ENCODE peak calls at places on chromosomes 1 and 21, in seven cellular contexts. Z is H4; S is activated naive CD4-positive, alpha-beta T cell treated with anti-CD3 and anti-CD28 coated beads, Interleukin-2, amount 10 ng/mL, durations not matched to agents 7 days and 5 days; P is HS-5; A is posterior cingulate gyrus; T is RCC 7860; O is brain microvascular endothelial cell. K is an unnamed sample.

GRCh38 chr21:32330784-32331311 is 32.2 kb downstream of the MRAP start:
- DNase-seq in Z (no peak), S (no peak), P (no peak), A (no peak), T (no peak), O (no peak), K (no peak)

GRCh38 chr1:116679091-116679827 is 11.7 kb upstream of the IGSF3 start:
- DNase-seq in Z (no peak), S (no peak), P (no peak), A (no peak), T (no peak), O (no peak), K (no peak)

GRCh38 chr1:40877681-40878080 is 15.5 kb upstream of the CITED4 start:
- DNase-seq in Z (peak; percentile 97), S (no peak), P (peak; percentile 71), A (no peak), T (peak; percentile 95), O (peak; percentile 88), K (no peak)

GRCh38 chr1:4023678-4024077 is 123.6 kb upstream of the C1orf174 start:
- DNase-seq in Z (no peak), S (no peak), P (no peak), A (no peak), T (no peak), O (no peak), K (no peak)

GRCh38 chr1:18693256-18694098 is 62.8 kb downstream of the PAX7 start:
- DNase-seq in Z (peak; percentile 32), S (no peak), P (no peak), A (no peak), T (no peak), O (no peak), K (no peak)

GRCh38 chr1:99963041-99963795 is 6.6 kb upstream of the SLC35A3 start:
- DNase-seq in Z (no peak), S (no peak), P (peak; percentile 46), A (no peak), T (peak; percentile 43), O (peak; percentile 19), K (no peak)

GRCh38 chr1:212607206-212607923 is 1.2 kb upstream of the ATF3 start:
- DNase-seq in Z (no peak), S (peak; percentile 54), P (no peak), A (no peak), T (no peak), O (no peak), K (no peak)

GRCh38 chr21:42016364-42016985 is 6.3 kb upstream of the ZBTB21 start:
- DNase-seq in Z (no peak), S (no peak), P (no peak), A (no peak), T (no peak), O (no peak), K (no peak)

GRCh38 chr1:85665932-85666331 is 42.3 kb downstream of the ZNHIT6 start:
- DNase-seq in Z (no peak), S (no peak), P (no peak), A (no peak), T (no peak), O (no peak), K (no peak)

GRCh38 chr1:219143735-219144134 is 29.9 kb upstream of the LYPLAL1 start:
- DNase-seq in Z (no peak), S (no peak), P (peak; percentile 24), A (no peak), T (peak; percentile 7), O (peak; percentile 12), K (no peak)

GRCh38 chr1:228048659-228049333 is 33.7 kb upstream of the ARF1 start:
- DNase-seq in Z (no peak), S (no peak), P (no peak), A (no peak), T (no peak), O (no peak), K (no peak)

GRCh38 chr1:227943354-227943753 is 4.4 kb downstream of the WNT9A start:
- DNase-seq in Z (no peak), S (no peak), P (no peak), A (no peak), T (no peak), O (no peak), K (no peak)

GRCh38 chr1:93605812-93606512 is 75.7 kb downstream of the BCAR3 start:
- DNase-seq in Z (peak; percentile 62), S (no peak), P (peak; percentile 90), A (no peak), T (peak; percentile 52), O (peak; percentile 93), K (no peak)

GRCh38 chr1:100927276-100927675 is 31.4 kb downstream of the SLC30A7 start:
- DNase-seq in Z (no peak), S (peak; percentile 78), P (no peak), A (no peak), T (no peak), O (no peak), K (peak; percentile 96)

GRCh38 chr1:35850051-35850450 is 33.0 kb upstream of the AGO1 start:
- DNase-seq in Z (no peak), S (no peak), P (no peak), A (no peak), T (no peak), O (no peak), K (no peak)

GRCh38 chr1:169483500-169483966 is 2.2 kb downstream of the SLC19A2 start:
- DNase-seq in Z (peak; percentile 48), S (no peak), P (no peak), A (no peak), T (no peak), O (no peak), K (no peak)

GRCh38 chr1:21100496-21100895 is 76.2 kb downstream of the EIF4G3 start:
- DNase-seq in Z (no peak), S (no peak), P (no peak), A (no peak), T (no peak), O (no peak), K (no peak)

GRCh38 chr1:966135-966602 is at the start of gene PLEKHN1:
- DNase-seq in Z (peak; percentile 85), S (peak; percentile 43), P (peak; percentile 60), A (no peak), T (peak; percentile 73), O (peak; percentile 55), K (no peak)

GRCh38 chr1:10898921-10899320 is 102.5 kb upstream of the CASZ1 start:
- DNase-seq in Z (no peak), S (no peak), P (no peak), A (no peak), T (no peak), O (no peak), K (no peak)

GRCh38 chr1:16077430-16078245 is 4.2 kb upstream of the FAM131C start:
- DNase-seq in Z (no peak), S (no peak), P (no peak), A (no peak), T (no peak), O (no peak), K (no peak)

GRCh38 chr1:194487172-194487571 is 1300.8 kb upstream of the B3GALT2 start:
- DNase-seq in Z (no peak), S (no peak), P (no peak), A (no peak), T (no peak), O (no peak), K (no peak)

GRCh38 chr1:162846256-162847212 is 14.4 kb downstream of the CCDC190 start:
- DNase-seq in Z (peak; percentile 93), S (no peak), P (no peak), A (no peak), T (no peak), O (no peak), K (no peak)

GRCh38 chr21:46150491-46151121 is 4.8 kb downstream of the FTCD start:
- DNase-seq in Z (no peak), S (peak; percentile 10), P (no peak), A (no peak), T (no peak), O (no peak), K (no peak)

GRCh38 chr1:5165747-5166146 is 511.3 kb downstream of the AJAP1 start:
- DNase-seq in Z (no peak), S (no peak), P (no peak), A (no peak), T (no peak), O (no peak), K (no peak)

GRCh38 chr1:54095543-54096286 is 42.3 kb downstream of the TCEANC2 start:
- DNase-seq in Z (no peak), S (no peak), P (no peak), A (no peak), T (no peak), O (no peak), K (no peak)

GRCh38 chr1:77683836-77684148 is 1.3 kb upstream of the ZZZ3 start:
- DNase-seq in Z (no peak), S (no peak), P (no peak), A (peak; percentile 19), T (no peak), O (no peak), K (no peak)